ENCODE peak calls at places on chromosomes 7 and 10, in six cellular contexts. One of them, this sample, is unnamed.

GRCh38 chr10:61860964-61861758 is 40.3 kb upstream of the ARID5B start:
- DNase-seq in kidney tubule cell: no peak
- DNase-seq in dermis blood vessel endothelial cell: no peak
- DNase-seq in T47D: no peak
- DNase-seq in NB4: no peak
- DNase-seq in activated effector memory CD4-positive, alpha-beta T cell treated with Interleukin-2 at 50 U/mL for 16 hours: no peak
- DNase-seq in this sample: no peak

GRCh38 chr7:155213955-155214327 is 83.7 kb upstream of the INSIG1 start:
- DNase-seq in kidney tubule cell: no peak
- DNase-seq in dermis blood vessel endothelial cell: no peak
- DNase-seq in T47D: no peak
- DNase-seq in NB4: no peak
- DNase-seq in activated effector memory CD4-positive, alpha-beta T cell treated with Interleukin-2 at 50 U/mL for 16 hours: no peak
- DNase-seq in this sample: no peak

GRCh38 chr7:38186593-38187314 is 8.7 kb downstream of the STARD3NL start:
- DNase-seq in kidney tubule cell: peak
- DNase-seq in dermis blood vessel endothelial cell: no peak
- DNase-seq in T47D: no peak
- DNase-seq in NB4: peak
- DNase-seq in activated effector memory CD4-positive, alpha-beta T cell treated with Interleukin-2 at 50 U/mL for 16 hours: no peak
- DNase-seq in this sample: peak

GRCh38 chr7:113118074-113118959 is at the start of gene SMIM30:
- DNase-seq in kidney tubule cell: peak
- DNase-seq in dermis blood vessel endothelial cell: peak
- DNase-seq in T47D: peak
- DNase-seq in NB4: peak
- DNase-seq in activated effector memory CD4-positive, alpha-beta T cell treated with Interleukin-2 at 50 U/mL for 16 hours: peak
- DNase-seq in this sample: peak

GRCh38 chr10:12018438-12019342 is 23.9 kb downstream of the UPF2 start:
- DNase-seq in kidney tubule cell: no peak
- DNase-seq in dermis blood vessel endothelial cell: no peak
- DNase-seq in T47D: no peak
- DNase-seq in NB4: peak
- DNase-seq in activated effector memory CD4-positive, alpha-beta T cell treated with Interleukin-2 at 50 U/mL for 16 hours: no peak
- DNase-seq in this sample: no peak

GRCh38 chr10:106474891-106475290 is 689.6 kb downstream of the SORCS1 start:
- DNase-seq in kidney tubule cell: no peak
- DNase-seq in dermis blood vessel endothelial cell: no peak
- DNase-seq in T47D: no peak
- DNase-seq in NB4: no peak
- DNase-seq in activated effector memory CD4-positive, alpha-beta T cell treated with Interleukin-2 at 50 U/mL for 16 hours: no peak
- DNase-seq in this sample: no peak

GRCh38 chr7:152025077-152025936 is at the start of gene GALNT11:
- DNase-seq in kidney tubule cell: peak
- DNase-seq in dermis blood vessel endothelial cell: peak
- DNase-seq in T47D: peak
- DNase-seq in NB4: peak
- DNase-seq in activated effector memory CD4-positive, alpha-beta T cell treated with Interleukin-2 at 50 U/mL for 16 hours: peak
- DNase-seq in this sample: peak

GRCh38 chr10:86402283-86402931 is 35.8 kb upstream of the GRID1 start:
- DNase-seq in kidney tubule cell: peak
- DNase-seq in dermis blood vessel endothelial cell: no peak
- DNase-seq in T47D: no peak
- DNase-seq in NB4: no peak
- DNase-seq in activated effector memory CD4-positive, alpha-beta T cell treated with Interleukin-2 at 50 U/mL for 16 hours: no peak
- DNase-seq in this sample: no peak

GRCh38 chr7:1021366-1021765 is 23.0 kb upstream of the GPR146 start:
- DNase-seq in kidney tubule cell: no peak
- DNase-seq in dermis blood vessel endothelial cell: no peak
- DNase-seq in T47D: no peak
- DNase-seq in NB4: no peak
- DNase-seq in activated effector memory CD4-positive, alpha-beta T cell treated with Interleukin-2 at 50 U/mL for 16 hours: no peak
- DNase-seq in this sample: no peak

GRCh38 chr10:119250641-119251314 is 43.4 kb downstream of the GRK5 start:
- DNase-seq in kidney tubule cell: peak
- DNase-seq in dermis blood vessel endothelial cell: peak
- DNase-seq in T47D: no peak
- DNase-seq in NB4: no peak
- DNase-seq in activated effector memory CD4-positive, alpha-beta T cell treated with Interleukin-2 at 50 U/mL for 16 hours: no peak
- DNase-seq in this sample: no peak

GRCh38 chr10:74244097-74244685 is 93.2 kb downstream of the ADK start:
- DNase-seq in kidney tubule cell: peak
- DNase-seq in dermis blood vessel endothelial cell: peak
- DNase-seq in T47D: no peak
- DNase-seq in NB4: peak
- DNase-seq in activated effector memory CD4-positive, alpha-beta T cell treated with Interleukin-2 at 50 U/mL for 16 hours: no peak
- DNase-seq in this sample: peak

GRCh38 chr7:47580811-47581331 is 1.0 kb downstream of the TNS3 start:
- DNase-seq in kidney tubule cell: peak
- DNase-seq in dermis blood vessel endothelial cell: no peak
- DNase-seq in T47D: no peak
- DNase-seq in NB4: no peak
- DNase-seq in activated effector memory CD4-positive, alpha-beta T cell treated with Interleukin-2 at 50 U/mL for 16 hours: no peak
- DNase-seq in this sample: no peak

GRCh38 chr7:112201839-112202238 is 4.4 kb downstream of the DOCK4 start:
- DNase-seq in kidney tubule cell: no peak
- DNase-seq in dermis blood vessel endothelial cell: no peak
- DNase-seq in T47D: no peak
- DNase-seq in NB4: no peak
- DNase-seq in activated effector memory CD4-positive, alpha-beta T cell treated with Interleukin-2 at 50 U/mL for 16 hours: no peak
- DNase-seq in this sample: no peak

GRCh38 chr10:65348637-65349036 is 1577.2 kb upstream of the LRRTM3 start:
- DNase-seq in kidney tubule cell: no peak
- DNase-seq in dermis blood vessel endothelial cell: no peak
- DNase-seq in T47D: no peak
- DNase-seq in NB4: no peak
- DNase-seq in activated effector memory CD4-positive, alpha-beta T cell treated with Interleukin-2 at 50 U/mL for 16 hours: no peak
- DNase-seq in this sample: no peak

GRCh38 chr10:1366811-1367425 is 310.7 kb downstream of the WDR37 start:
- DNase-seq in kidney tubule cell: no peak
- DNase-seq in dermis blood vessel endothelial cell: no peak
- DNase-seq in T47D: no peak
- DNase-seq in NB4: no peak
- DNase-seq in activated effector memory CD4-positive, alpha-beta T cell treated with Interleukin-2 at 50 U/mL for 16 hours: no peak
- DNase-seq in this sample: no peak